ENCODE peak calls at places on chromosomes 2 and 18, in four cellular contexts. One of them, this sample, is unnamed.
A peak's percentile ranks its signal among the peaks of the same experiment; 100 is the strongest.

GRCh38 chr2:96264656-96265348 is 995 bp downstream of the TMEM127 start:
- DNase-seq in H9: no peak
- DNase-seq in IMR-90: peak; percentile 29
- DNase-seq in mesenchymal stem cell: peak; percentile 52
- DNase-seq in this sample: no peak

GRCh38 chr18:7414459-7414858 is 152.7 kb upstream of the PTPRM start:
- DNase-seq in H9: no peak
- DNase-seq in IMR-90: no peak
- DNase-seq in mesenchymal stem cell: peak; percentile 36
- DNase-seq in this sample: no peak

GRCh38 chr2:221588306-221588985 is 16.3 kb upstream of the EPHA4 start:
- DNase-seq in H9: no peak
- DNase-seq in IMR-90: no peak
- DNase-seq in mesenchymal stem cell: no peak
- DNase-seq in this sample: no peak

GRCh38 chr18:22734812-22735627 is 198.1 kb upstream of the RBBP8 start:
- DNase-seq in H9: no peak
- DNase-seq in IMR-90: peak; percentile 63
- DNase-seq in mesenchymal stem cell: no peak
- DNase-seq in this sample: no peak

GRCh38 chr18:40935423-40935822 is 1019.6 kb upstream of the PIK3C3 start:
- DNase-seq in H9: no peak
- DNase-seq in IMR-90: peak; percentile 15
- DNase-seq in mesenchymal stem cell: peak; percentile 20
- DNase-seq in this sample: no peak

GRCh38 chr2:45724329-45724728 is 72.9 kb downstream of the PRKCE start:
- DNase-seq in H9: no peak
- DNase-seq in IMR-90: no peak
- DNase-seq in mesenchymal stem cell: peak; percentile 7
- DNase-seq in this sample: no peak

GRCh38 chr18:57649536-57650495 is 28.2 kb upstream of the NARS1 start:
- DNase-seq in H9: no peak
- DNase-seq in IMR-90: peak; percentile 70
- DNase-seq in mesenchymal stem cell: no peak
- DNase-seq in this sample: no peak

GRCh38 chr18:11995445-11996189 is 14.3 kb downstream of the IMPA2 start:
- DNase-seq in H9: peak; percentile 67
- DNase-seq in IMR-90: peak; percentile 77
- DNase-seq in mesenchymal stem cell: peak; percentile 78
- DNase-seq in this sample: no peak

GRCh38 chr2:176211110-176211509 is 22.6 kb downstream of the HOXD1 start:
- DNase-seq in H9: no peak
- DNase-seq in IMR-90: no peak
- DNase-seq in mesenchymal stem cell: no peak
- DNase-seq in this sample: no peak

GRCh38 chr18:58117685-58118403 is 73.8 kb downstream of the NEDD4L start:
- DNase-seq in H9: no peak
- DNase-seq in IMR-90: peak; percentile 98
- DNase-seq in mesenchymal stem cell: peak; percentile 81
- DNase-seq in this sample: no peak

GRCh38 chr2:238450440-238450861 is 23.7 kb downstream of the ASB1 start:
- DNase-seq in H9: no peak
- DNase-seq in IMR-90: no peak
- DNase-seq in mesenchymal stem cell: no peak
- DNase-seq in this sample: no peak

GRCh38 chr18:36481201-36481657 is 183.7 kb downstream of the FHOD3 start:
- DNase-seq in H9: no peak
- DNase-seq in IMR-90: no peak
- DNase-seq in mesenchymal stem cell: no peak
- DNase-seq in this sample: peak; percentile 38

DNA sequence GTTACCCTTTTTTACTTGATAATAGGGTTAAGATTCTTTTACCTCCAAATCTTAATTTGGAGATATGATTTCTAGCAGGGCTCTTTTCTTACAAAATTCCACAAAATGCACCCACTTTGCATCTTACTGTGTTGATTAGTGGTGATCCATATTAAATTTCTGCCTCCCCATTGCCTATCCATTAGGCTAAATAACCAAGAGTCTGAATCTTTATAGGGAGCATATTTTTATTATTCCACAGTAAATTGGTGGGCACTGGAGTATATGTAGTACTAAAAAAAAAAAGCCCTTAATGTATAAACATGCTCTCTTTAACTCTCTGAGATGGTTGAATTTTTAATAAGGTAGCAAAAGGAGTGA is 8.1 kb upstream of the TXNDC2 start:
- DNase-seq in H9: no peak
- DNase-seq in IMR-90: no peak
- DNase-seq in mesenchymal stem cell: no peak
- DNase-seq in this sample: no peak
- H4K91ac ChIP-seq in H9: no peak overlapping the region
- H4K91ac ChIP-seq in IMR-90: peak overlapping the region; percentile 79
- H4K91ac ChIP-seq in mesenchymal stem cell: no peak overlapping the region
- H4K91ac ChIP-seq in this sample: no peak overlapping the region

GRCh38 chr18:25672490-25672889 is 320.5 kb upstream of the ZNF521 start:
- DNase-seq in H9: peak; percentile 82
- DNase-seq in IMR-90: no peak
- DNase-seq in mesenchymal stem cell: no peak
- DNase-seq in this sample: peak; percentile 33
- H4K91ac ChIP-seq in H9: no peak overlapping the region
- H4K91ac ChIP-seq in IMR-90: no peak overlapping the region
- H4K91ac ChIP-seq in mesenchymal stem cell: no peak overlapping the region
- H4K91ac ChIP-seq in this sample: no peak overlapping the region

GRCh38 chr2:172090044-172090946 is 5.0 kb downstream of the DLX1 start:
- DNase-seq in H9: peak; percentile 77
- DNase-seq in IMR-90: no peak
- DNase-seq in mesenchymal stem cell: no peak
- DNase-seq in this sample: peak; percentile 67

GRCh38 chr2:172091626-172092566 is 6.6 kb downstream of the DLX1 start:
- DNase-seq in H9: no peak
- DNase-seq in IMR-90: no peak
- DNase-seq in mesenchymal stem cell: no peak
- DNase-seq in this sample: no peak

GRCh38 chr2:172092716-172093415 is 7.6 kb downstream of the DLX1 start:
- DNase-seq in H9: no peak
- DNase-seq in IMR-90: no peak
- DNase-seq in mesenchymal stem cell: no peak
- DNase-seq in this sample: no peak

GRCh38 chr2:172089633-172090032 is 4.3 kb downstream of the DLX1 start:
- DNase-seq in H9: no peak
- DNase-seq in IMR-90: no peak
- DNase-seq in mesenchymal stem cell: no peak
- DNase-seq in this sample: no peak

DNA sequence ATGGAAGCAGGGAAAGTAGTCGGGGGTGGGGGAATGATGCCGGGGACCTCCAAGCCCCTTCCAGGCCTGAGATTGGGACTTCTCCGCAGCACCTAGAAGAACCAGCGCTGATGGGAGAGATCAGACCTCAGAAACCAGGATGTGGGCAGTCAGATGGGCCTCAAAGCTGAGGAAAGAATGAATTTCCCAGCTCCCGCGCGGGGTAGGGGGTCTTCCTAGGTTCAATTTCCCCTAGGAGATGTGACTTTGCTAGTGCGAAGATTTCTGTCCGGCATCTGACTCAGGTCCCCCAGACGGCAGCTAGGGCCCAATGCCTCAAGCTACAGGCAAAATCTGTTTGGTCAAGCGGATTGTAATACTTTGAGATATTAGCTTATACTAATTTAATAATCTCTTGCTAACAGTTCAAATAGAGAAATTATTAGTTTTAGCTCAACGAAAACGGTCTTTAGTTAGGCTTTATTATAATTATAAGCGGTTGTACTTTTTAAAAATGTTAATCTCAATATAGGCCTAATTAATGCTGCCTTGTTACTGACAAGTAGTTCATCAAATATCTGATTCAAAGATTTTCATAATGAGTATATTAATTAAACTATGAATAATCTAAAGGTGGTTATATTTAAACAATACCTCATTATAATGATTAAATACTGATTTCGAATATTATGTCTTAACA is 5.8 kb downstream of the DLX1 start:
- DNase-seq in H9: peak; percentile 42
- DNase-seq in IMR-90: no peak
- DNase-seq in mesenchymal stem cell: no peak
- DNase-seq in this sample: no peak
- H4K91ac ChIP-seq in H9: no peak overlapping the region
- H4K91ac ChIP-seq in IMR-90: no peak overlapping the region
- H4K91ac ChIP-seq in mesenchymal stem cell: no peak overlapping the region
- H4K91ac ChIP-seq in this sample: no peak overlapping the region

GRCh38 chr2:241607162-241607885 is 29.6 kb downstream of the THAP4 start:
- DNase-seq in H9: no peak
- DNase-seq in IMR-90: no peak
- DNase-seq in mesenchymal stem cell: no peak
- DNase-seq in this sample: no peak

GRCh38 chr2:241608881-241609280 is 28.1 kb downstream of the THAP4 start:
- DNase-seq in H9: no peak
- DNase-seq in IMR-90: no peak
- DNase-seq in mesenchymal stem cell: no peak
- DNase-seq in this sample: no peak

GRCh38 chr2:241612156-241613017 is 24.6 kb downstream of the THAP4 start:
- DNase-seq in H9: no peak
- DNase-seq in IMR-90: peak; percentile 20
- DNase-seq in mesenchymal stem cell: peak; percentile 39
- DNase-seq in this sample: no peak

GRCh38 chr2:241611062-241611461 is 25.9 kb downstream of the THAP4 start:
- DNase-seq in H9: no peak
- DNase-seq in IMR-90: no peak
- DNase-seq in mesenchymal stem cell: no peak
- DNase-seq in this sample: no peak

GRCh38 chr2:241609859-241610793 is 26.8 kb downstream of the THAP4 start:
- DNase-seq in H9: peak; percentile 98
- DNase-seq in IMR-90: peak; percentile 62
- DNase-seq in mesenchymal stem cell: peak; percentile 86
- DNase-seq in this sample: peak; percentile 96
- H4K91ac ChIP-seq in H9: no peak overlapping the region
- H4K91ac ChIP-seq in IMR-90: peak overlapping the region; percentile 41
- H4K91ac ChIP-seq in mesenchymal stem cell: peak overlapping the region; percentile 74
- H4K91ac ChIP-seq in this sample: no peak overlapping the region

This sample was measured in H1.